ENCODE peak calls at places on chromosomes 7 and 10, in five cellular contexts. K is thoracic aorta, Z is breast epithelium, M is choroid plexus epithelial cell, S is AG10803. J is an unnamed sample.

GRCh38 chr7:140623995-140624902 is 16.4 kb downstream of the DENND2A start:
- DNase-seq in K (no peak), Z (no peak), M (peak; percentile 79), S (peak; percentile 9), J (no peak)

GRCh38 chr7:143936087-143937009 is 1.3 kb downstream of the OR2F2 start:
- DNase-seq in K (no peak), Z (no peak), M (peak; percentile 87), S (peak; percentile 84), J (no peak)

GRCh38 chr10:70309661-70310060 is 25.9 kb upstream of the NPFFR1 start:
- DNase-seq in K (no peak), Z (no peak), M (no peak), S (no peak), J (no peak)

GRCh38 chr10:48457949-48458661 is 146.8 kb downstream of the ARHGAP22 start:
- DNase-seq in K (no peak), Z (peak; percentile 31), M (no peak), S (no peak), J (no peak)

GRCh38 chr7:18425873-18426520 is 69.6 kb upstream of the HDAC9 start:
- DNase-seq in K (no peak), Z (no peak), M (peak; percentile 34), S (peak; percentile 11), J (no peak)

GRCh38 chr10:123402656-123403055 is 248.5 kb downstream of the BUB3 start:
- DNase-seq in K (no peak), Z (no peak), M (no peak), S (no peak), J (no peak)

GRCh38 chr7:18320971-18321567 is 174.5 kb upstream of the HDAC9 start:
- DNase-seq in K (no peak), Z (no peak), M (peak; percentile 76), S (peak; percentile 54), J (no peak)

GRCh38 chr10:28250782-28251181 is 52.1 kb downstream of the MPP7 start:
- DNase-seq in K (no peak), Z (no peak), M (peak; percentile 57), S (peak; percentile 51), J (no peak)

GRCh38 chr7:148481965-148482626 is 108.5 kb upstream of the C7orf33 start:
- DNase-seq in K (no peak), Z (no peak), M (no peak), S (no peak), J (no peak)

GRCh38 chr7:55964802-55965470 is 551 bp downstream of the NIPSNAP2 start:
- DNase-seq in K (peak; percentile 20), Z (peak; percentile 64), M (peak; percentile 52), S (peak; percentile 66), J (no peak)

GRCh38 chr7:138243430-138243829 is 167.2 kb downstream of the AKR1D1 start:
- DNase-seq in K (no peak), Z (no peak), M (peak; percentile 60), S (no peak), J (no peak)

GRCh38 chr7:17392846-17393245 is 94.4 kb downstream of the AHR start:
- DNase-seq in K (no peak), Z (no peak), M (peak; percentile 94), S (peak; percentile 96), J (no peak)

GRCh38 chr7:141072548-141073172 is 1.2 kb upstream of the TMEM178B start:
- DNase-seq in K (no peak), Z (peak; percentile 62), M (peak; percentile 78), S (peak; percentile 48), J (no peak)

GRCh38 chr7:128833148-128833938 is 3.1 kb downstream of the FLNC start:
- DNase-seq in K (no peak), Z (no peak), M (peak; percentile 86), S (peak; percentile 84), J (no peak)

GRCh38 chr10:4017336-4017735 is 232.3 kb upstream of the KLF6 start:
- DNase-seq in K (no peak), Z (no peak), M (no peak), S (no peak), J (no peak)

GRCh38 chr10:36803229-36803628 is 322.2 kb upstream of the ANKRD30A start:
- DNase-seq in K (no peak), Z (no peak), M (no peak), S (no peak), J (no peak)

GRCh38 chr7:140902305-140902953 is 22.3 kb downstream of the BRAF start:
- DNase-seq in K (no peak), Z (no peak), M (no peak), S (no peak), J (no peak)

GRCh38 chr10:70175516-70175915 is 5.2 kb upstream of the SAR1A start:
- DNase-seq in K (no peak), Z (no peak), M (no peak), S (peak; percentile 58), J (no peak)

GRCh38 chr7:78083466-78084120 is 285.0 kb downstream of the PHTF2 start:
- DNase-seq in K (no peak), Z (no peak), M (no peak), S (no peak), J (no peak)

GRCh38 chr7:138917771-138918170 is 63.4 kb downstream of the KIAA1549 start:
- DNase-seq in K (no peak), Z (no peak), M (no peak), S (no peak), J (no peak)

GRCh38 chr10:85645851-85646250 is 720.7 kb downstream of the GRID1 start:
- DNase-seq in K (no peak), Z (no peak), M (no peak), S (no peak), J (no peak)

GRCh38 chr7:95509199-95509598 is 23.5 kb downstream of the ASB4 start:
- DNase-seq in K (no peak), Z (no peak), M (peak; percentile 81), S (peak; percentile 18), J (no peak)

GRCh38 chr10:24360286-24361127 is 151.6 kb downstream of the KIAA1217 start:
- DNase-seq in K (peak; percentile 19), Z (peak; percentile 67), M (peak; percentile 89), S (peak; percentile 71), J (peak; percentile 76)

GRCh38 chr7:121557034-121557892 is 161.2 kb upstream of the FAM3C start:
- DNase-seq in K (no peak), Z (no peak), M (no peak), S (no peak), J (no peak)

GRCh38 chr10:15254808-15255655 is 86.5 kb upstream of the NMT2 start:
- DNase-seq in K (no peak), Z (no peak), M (no peak), S (no peak), J (no peak)

GRCh38 chr7:93016085-93016471 is 101.7 kb downstream of the SAMD9 start:
- DNase-seq in K (no peak), Z (no peak), M (peak; percentile 54), S (peak; percentile 77), J (no peak)

GRCh38 chr7:106041140-106041717 is 70.9 kb downstream of the SYPL1 start:
- DNase-seq in K (no peak), Z (no peak), M (peak; percentile 61), S (peak; percentile 43), J (no peak)
- TF ChIP-seq CTCF in K (peak; percentile 73), Z (peak; percentile 23), M (peak; percentile 81), S (peak; percentile 56), J (no peak)

DNA sequence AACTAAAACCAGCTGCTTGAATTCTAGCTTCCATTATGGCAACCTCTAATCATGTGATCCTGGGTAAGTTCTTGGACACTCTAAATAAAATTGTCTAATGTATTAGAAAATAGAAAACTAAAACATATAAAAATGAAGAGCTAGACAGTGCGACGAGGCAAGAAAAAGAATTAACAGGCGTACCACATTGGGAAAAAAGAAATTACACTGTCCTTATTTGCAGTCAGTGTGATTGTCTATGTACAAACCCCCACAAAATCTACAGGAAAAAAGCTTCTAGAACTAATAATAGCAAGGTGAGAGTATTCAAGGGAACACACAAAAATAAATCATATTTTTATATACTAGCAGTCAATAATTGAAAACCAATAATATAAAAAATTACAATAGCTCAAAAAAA is 625.6 kb upstream of the MKI67 start:
- DNase-seq in K (no peak), Z (no peak), M (no peak), S (no peak), J (no peak)
- TF ChIP-seq CTCF in K (no peak), Z (no peak), M (no peak), S (no peak), J (no peak)

DNA sequence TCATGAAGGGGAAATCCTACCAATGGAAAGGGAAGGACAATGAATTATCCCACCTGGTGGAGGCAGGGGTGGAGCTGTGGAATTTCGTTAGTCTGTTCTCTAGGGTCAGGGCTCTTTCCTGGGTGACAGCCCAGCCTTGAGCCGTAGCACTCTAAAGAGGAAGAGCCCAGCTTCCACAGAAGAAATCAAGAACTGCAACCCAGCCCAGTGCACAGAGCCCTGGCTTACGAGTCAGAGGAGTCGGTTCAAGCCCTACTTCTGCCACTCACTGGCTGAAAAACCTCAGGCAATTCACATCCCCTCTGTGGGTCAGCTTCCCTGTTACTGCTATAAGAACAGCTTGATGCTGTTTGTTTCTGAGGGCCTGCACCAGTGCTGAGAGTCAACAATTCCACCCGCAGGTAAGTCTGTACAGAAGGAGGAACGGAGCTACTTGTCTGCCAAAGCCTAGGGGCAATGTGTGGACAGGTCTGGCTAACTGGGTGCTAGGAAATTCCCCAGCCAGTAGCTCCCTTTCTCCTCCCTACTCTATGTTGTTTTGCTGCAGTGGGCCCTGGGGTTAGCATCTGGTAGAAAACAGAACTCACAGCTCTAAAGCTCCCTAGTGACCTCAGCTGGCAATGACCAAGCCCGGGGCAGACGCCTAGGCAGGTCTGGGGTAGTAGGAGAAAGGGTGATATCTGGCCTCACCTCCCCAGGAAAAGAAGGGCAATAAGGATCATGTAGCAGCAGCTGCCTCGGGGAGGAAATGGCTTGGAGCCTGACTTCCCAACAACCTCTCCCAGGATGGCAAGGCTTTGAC is 3.3 kb downstream of the AVPI1 start:
- DNase-seq in K (no peak), Z (no peak), M (peak; percentile 62), S (peak; percentile 56), J (no peak)
- TF ChIP-seq CTCF in K (no peak), Z (no peak), M (peak; percentile 16), S (no peak), J (no peak)

DNA sequence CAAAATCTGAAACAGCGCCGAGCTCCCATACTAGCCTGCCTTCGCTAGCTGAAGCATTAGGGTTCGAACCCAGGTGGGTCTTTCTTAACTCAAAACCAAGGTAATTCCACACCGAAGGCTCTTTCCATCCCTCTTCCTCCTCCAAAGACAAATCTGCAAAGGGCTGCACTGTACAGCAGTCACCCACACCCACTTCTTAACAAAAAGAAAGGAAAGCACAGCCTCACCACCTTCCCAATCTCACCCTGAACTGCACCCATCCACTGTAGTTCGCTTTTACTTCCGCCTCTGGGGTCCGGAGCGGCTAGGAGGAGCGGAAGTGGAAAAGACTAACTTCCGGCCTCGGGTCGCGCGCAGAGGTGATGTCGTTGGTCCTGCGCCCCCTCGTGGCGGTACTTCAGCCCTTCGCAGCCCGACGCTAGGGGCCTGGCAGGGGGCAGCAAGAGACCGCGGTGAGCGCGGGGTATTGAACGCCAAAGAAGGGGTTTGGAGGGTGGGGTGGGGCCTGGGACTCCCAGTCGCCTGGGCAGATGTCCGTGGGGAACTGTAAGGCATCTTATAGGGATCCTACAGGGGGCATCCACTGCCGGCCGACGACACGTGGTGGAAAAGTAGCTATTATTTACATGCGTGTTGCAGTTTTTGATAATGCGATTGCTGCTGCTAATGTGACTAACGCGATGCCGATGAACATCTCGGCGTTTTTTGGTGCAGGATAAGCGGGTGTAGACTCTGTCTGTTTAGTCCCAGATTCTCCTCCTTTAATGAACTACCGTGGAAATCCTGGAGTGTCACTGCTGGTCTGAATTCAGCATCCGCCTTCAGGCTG is at the start of gene MTERF1:
- DNase-seq in K (peak; percentile 71), Z (peak; percentile 89), M (peak; percentile 94), S (peak; percentile 87), J (peak; percentile 94)
- TF ChIP-seq CTCF in K (peak; percentile 94), Z (peak; percentile 80), M (peak; percentile 96), S (peak; percentile 87), J (peak; percentile 44)